ENCODE peak calls at places on chromosomes 7 and 10, in nine cellular contexts. V is heart right ventricle; P is activated CD8-positive, alpha-beta T cell treated with anti-CD3 and anti-CD28 coated beads for 36 hours; F is Peyer's patch; H is cardiac fibroblast; N is spleen; O is HFFc6; R is WTC11; T is IMR-90. W is an unnamed sample.

GRCh38 chr10:43130756-43131155 is 7.5 kb upstream of the CSGALNACT2 start:
- DNase-seq in F (no peak), T (no peak), H (no peak), V (no peak), O (no peak), R (no peak), N (peak), P (peak), W (no peak)

GRCh38 chr10:125637496-125637895 is 45.5 kb downstream of the TEX36 start:
- DNase-seq in R (no peak), O (no peak), H (no peak), V (no peak), P (no peak), N (no peak), T (no peak), F (no peak), W (no peak)

GRCh38 chr10:128000660-128001059 is 93.8 kb downstream of the PTPRE start:
- DNase-seq in N (no peak), V (peak), R (no peak), F (no peak), P (no peak), T (no peak), H (peak), O (no peak), W (peak)

GRCh38 chr7:47578581-47579270 is 3.2 kb downstream of the TNS3 start:
- DNase-seq in O (peak), F (peak), T (peak), N (no peak), P (peak), V (no peak), R (no peak), H (no peak), W (peak)

GRCh38 chr10:97356318-97356914 is 21.9 kb upstream of the FRAT2 start:
- DNase-seq in F (no peak), R (no peak), P (no peak), H (no peak), V (no peak), N (peak), O (no peak), T (no peak), W (no peak)

GRCh38 chr10:133616371-133617130 is 10.0 kb downstream of the FRG2B start:
- DNase-seq in H (no peak), P (no peak), F (no peak), V (no peak), R (no peak), T (no peak), N (no peak), O (no peak), W (no peak)

GRCh38 chr10:117439243-117439912 is 64.1 kb upstream of the PDZD8 start:
- DNase-seq in H (peak), F (no peak), N (no peak), R (no peak), P (no peak), V (no peak), O (peak), T (peak), W (peak)

GRCh38 chr10:7340179-7340874 is 70.5 kb downstream of the SFMBT2 start:
- DNase-seq in P (no peak), V (peak), N (no peak), F (no peak), T (peak), O (no peak), H (peak), R (no peak), W (no peak)

GRCh38 chr7:116679495-116679894 is 7.5 kb downstream of the MET start:
- DNase-seq in T (no peak), N (no peak), O (no peak), F (no peak), P (no peak), H (no peak), R (no peak), V (no peak), W (no peak)

GRCh38 chr10:117224881-117225280 is 16.0 kb upstream of the SLC18A2 start:
- DNase-seq in F (no peak), O (no peak), H (no peak), P (no peak), T (no peak), R (no peak), N (no peak), V (no peak), W (no peak)

GRCh38 chr7:67453580-67453979 is 456.9 kb downstream of the TYW1 start:
- DNase-seq in P (no peak), H (no peak), N (no peak), V (no peak), F (no peak), O (no peak), R (no peak), T (no peak), W (no peak)

GRCh38 chr7:36312915-36313334 is 76.7 kb upstream of the ANLN start:
- DNase-seq in V (no peak), H (no peak), T (no peak), F (no peak), R (no peak), P (no peak), N (peak), O (no peak), W (no peak)

GRCh38 chr10:97583476-97583875 is 713 bp upstream of the HOGA1 start:
- DNase-seq in O (no peak), F (no peak), T (no peak), R (no peak), V (no peak), P (no peak), N (peak), H (no peak), W (no peak)

GRCh38 chr10:82628373-82628772 is 753.4 kb downstream of the NRG3 start:
- DNase-seq in N (no peak), P (no peak), O (no peak), F (no peak), T (no peak), V (peak), R (no peak), H (no peak), W (no peak)

GRCh38 chr10:32357056-32357735 is 10.2 kb upstream of the EPC1 start:
- DNase-seq in P (no peak), V (no peak), T (no peak), H (no peak), R (no peak), O (no peak), F (no peak), N (no peak), W (no peak)

GRCh38 chr7:69643708-69644445 is 45.6 kb downstream of the AUTS2 start:
- DNase-seq in N (no peak), P (no peak), H (peak), R (no peak), T (no peak), O (no peak), V (peak), F (no peak), W (no peak)

GRCh38 chr7:14598978-14599377 is 303.6 kb downstream of the DGKB start:
- DNase-seq in N (no peak), V (peak), T (peak), R (no peak), O (peak), P (no peak), F (no peak), H (peak), W (no peak)

GRCh38 chr7:132337450-132338080 is 238.7 kb downstream of the PLXNA4 start:
- DNase-seq in F (no peak), N (no peak), V (no peak), P (no peak), R (no peak), H (no peak), T (no peak), O (no peak), W (no peak)

GRCh38 chr10:24418532-24418931 is 209.6 kb downstream of the KIAA1217 start:
- DNase-seq in V (no peak), H (peak), N (no peak), P (no peak), O (no peak), R (no peak), T (no peak), F (no peak), W (peak)
- TF ChIP-seq CTCF in V (no peak), H (peak), N (no peak), P (no peak), O (peak), R (no peak), T (peak), F (no peak), W (peak)

DNA sequence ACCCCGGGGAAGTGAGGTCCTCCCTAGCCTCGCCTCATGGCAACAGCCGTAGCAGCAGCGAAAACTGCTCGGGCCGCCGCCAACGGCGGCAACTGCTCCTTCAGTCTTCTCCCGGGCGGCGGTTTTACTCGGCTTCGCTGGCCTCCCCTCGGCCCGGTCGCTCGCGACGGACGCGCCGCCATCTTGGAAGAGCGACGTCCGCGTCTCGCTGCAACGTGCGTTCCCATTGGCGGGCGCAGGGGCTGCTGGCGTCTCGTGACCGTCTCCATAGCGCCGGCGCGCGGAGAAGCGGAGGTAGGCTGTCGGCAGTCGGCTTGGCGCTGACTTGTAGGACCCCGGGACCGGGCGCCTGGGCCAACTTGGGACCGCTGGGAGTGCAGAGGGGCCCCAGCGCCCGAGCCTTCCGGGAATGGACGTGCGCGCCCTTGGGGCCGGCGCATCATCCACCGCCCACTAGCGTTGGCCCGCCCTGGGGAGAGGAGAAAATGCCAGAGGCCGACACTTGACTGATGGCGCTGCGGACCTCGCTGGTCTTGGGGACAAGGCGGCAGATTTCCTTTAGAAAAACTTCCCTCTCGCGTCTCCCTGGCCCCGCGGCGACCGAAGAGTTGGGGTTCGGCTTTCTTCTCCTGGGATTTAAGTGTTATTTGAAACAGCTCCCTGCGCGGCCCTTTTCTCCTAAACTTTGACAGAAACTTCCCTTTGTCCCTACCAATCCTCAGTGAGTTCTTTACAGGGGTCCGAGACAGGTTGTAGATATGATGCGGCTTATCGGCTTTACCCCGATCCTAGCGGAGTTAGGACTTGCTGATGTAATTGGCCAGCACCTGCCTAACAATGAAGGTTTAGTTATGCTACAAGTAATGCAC is at the start of gene SNX13:
- DNase-seq in H (peak), O (peak), V (peak), N (peak), P (peak), R (peak), F (peak), T (peak), W (peak)
- TF ChIP-seq CTCF in H (no peak), O (peak), V (no peak), N (peak), P (peak), R (no peak), F (peak), T (peak), W (peak)

GRCh38 chr10:68576118-68576517 is 16.0 kb downstream of the TET1 start:
- DNase-seq in T (no peak), V (no peak), R (peak), P (no peak), F (no peak), N (no peak), H (no peak), O (no peak), W (no peak)
- TF ChIP-seq CTCF in T (no peak), V (no peak), R (peak), P (no peak), F (no peak), N (no peak), H (no peak), O (peak), W (no peak)

DNA sequence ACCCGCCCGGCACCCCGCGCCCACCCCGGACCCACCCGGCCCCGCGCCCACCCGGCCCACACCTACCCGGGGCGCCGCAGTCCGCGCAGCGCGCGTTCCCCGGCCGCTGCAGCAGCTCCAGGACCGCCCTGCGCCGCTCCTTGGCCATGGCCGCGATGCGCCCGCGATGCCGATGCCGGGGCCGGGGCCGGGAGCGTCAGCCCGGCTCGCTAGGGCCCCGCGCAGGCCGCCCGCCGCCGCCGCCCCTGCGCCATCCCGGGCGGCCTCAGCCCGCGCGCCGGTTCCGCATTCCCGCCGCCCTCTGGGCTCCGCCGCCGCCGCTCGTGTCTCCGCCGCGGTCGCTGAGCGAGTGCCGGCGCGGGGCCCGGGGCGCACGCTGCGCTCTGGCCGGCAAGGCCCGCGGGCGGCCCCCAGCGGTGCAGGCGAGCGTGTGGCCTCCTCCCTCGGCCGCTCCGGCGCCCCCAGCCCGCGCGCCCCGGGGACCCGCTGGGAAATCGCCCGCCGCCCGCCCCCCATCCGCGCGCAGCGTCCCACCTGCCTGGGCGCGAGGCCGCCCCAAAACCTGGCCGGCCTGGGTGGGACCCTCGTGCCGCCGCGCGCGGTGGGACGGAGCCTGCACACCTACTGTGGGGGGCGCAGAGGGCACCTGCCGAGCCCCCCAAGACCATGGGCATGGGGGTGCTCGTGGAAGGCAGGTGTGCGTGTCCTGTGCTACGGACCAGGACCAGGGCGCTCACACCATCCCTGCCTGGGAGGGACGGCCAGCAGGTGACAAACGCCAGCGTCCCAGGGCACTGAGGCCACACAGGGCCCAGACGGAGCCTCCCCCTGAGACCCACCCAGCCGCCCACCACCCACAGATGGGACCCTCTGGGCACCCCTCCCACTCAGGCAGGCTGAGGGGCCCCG is at the start of gene ADAP1:
- DNase-seq in F (no peak), R (peak), V (no peak), P (peak), O (no peak), H (peak), T (peak), N (peak), W (peak)
- TF ChIP-seq CTCF in F (peak), R (no peak), V (no peak), P (peak), O (no peak), H (no peak), T (peak), N (peak), W (no peak)

DNA sequence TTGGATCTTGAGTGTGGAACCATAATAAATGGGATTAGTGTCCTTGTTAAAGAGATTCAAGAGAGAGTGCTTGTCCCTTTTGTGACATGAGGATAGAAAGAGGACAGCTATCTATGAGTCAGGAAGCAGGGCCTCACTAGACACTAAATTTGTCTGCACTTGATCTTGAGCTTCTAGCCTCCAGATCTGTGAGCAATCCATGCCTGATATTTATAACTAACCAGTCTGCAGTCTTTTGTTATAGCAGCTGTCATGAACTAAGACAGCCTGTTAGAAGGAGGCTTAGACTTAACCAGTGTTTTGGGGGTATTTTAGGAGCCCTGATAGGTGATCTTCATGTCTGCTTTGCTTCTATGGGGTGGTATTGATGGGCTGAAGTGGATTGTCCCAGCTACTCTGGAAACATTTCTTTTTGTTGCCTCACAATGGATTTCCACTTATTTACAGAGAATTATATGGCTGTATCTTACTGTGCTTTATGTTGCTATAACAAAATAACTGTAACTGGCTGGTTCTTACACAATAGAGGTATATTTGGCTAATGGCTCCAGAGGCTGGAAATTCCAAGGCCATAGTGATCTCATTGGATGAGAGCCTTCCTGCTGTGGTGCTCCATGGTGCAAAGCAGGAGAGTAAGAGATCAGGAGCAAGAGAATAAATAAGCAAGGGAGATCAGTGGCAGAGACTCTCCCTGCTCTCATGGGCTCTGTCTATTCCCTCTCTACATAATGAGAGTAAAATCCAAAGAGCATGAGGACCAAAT is 23.4 kb upstream of the AKR1C3 start:
- DNase-seq in T (peak), H (peak), R (no peak), V (no peak), O (no peak), P (no peak), F (no peak), N (no peak), W (peak)
- TF ChIP-seq CTCF in T (no peak), H (no peak), R (no peak), V (no peak), O (no peak), P (no peak), F (no peak), N (no peak), W (no peak)

GRCh38 chr7:85673881-85674280 is 487.0 kb upstream of the SEMA3D start:
- DNase-seq in T (no peak), F (no peak), P (no peak), N (no peak), R (no peak), H (no peak), V (no peak), O (no peak), W (no peak)
- TF ChIP-seq CTCF in T (no peak), F (no peak), P (no peak), N (no peak), R (no peak), H (no peak), V (no peak), O (no peak), W (no peak)

GRCh38 chr10:19164461-19164860 is 115.9 kb downstream of the MALRD1 start:
- DNase-seq in R (no peak), H (no peak), V (no peak), T (no peak), P (no peak), O (no peak), N (no peak), F (no peak), W (no peak)

GRCh38 chr10:19169684-19170083 is 121.1 kb downstream of the MALRD1 start:
- DNase-seq in H (no peak), V (no peak), N (no peak), R (no peak), F (no peak), T (peak), P (no peak), O (no peak), W (no peak)

GRCh38 chr10:19168584-19168983 is 120.0 kb downstream of the MALRD1 start:
- DNase-seq in T (no peak), R (peak), V (no peak), N (no peak), P (no peak), F (no peak), H (no peak), O (no peak), W (no peak)
- TF ChIP-seq CTCF in T (peak), R (peak), V (no peak), N (no peak), P (no peak), F (no peak), H (peak), O (no peak), W (peak)

GRCh38 chr7:122886357-122887081 is at the start of gene CADPS2:
- DNase-seq in O (peak), V (peak), T (peak), N (peak), P (peak), R (peak), F (peak), H (peak), W (peak)
- TF ChIP-seq CTCF in O (no peak), V (no peak), T (peak), N (peak), P (no peak), R (no peak), F (no peak), H (peak), W (peak)

GRCh38 chr7:110003827-110004226 is 1087.1 kb upstream of the LRRN3 start:
- DNase-seq in H (no peak), T (no peak), N (no peak), V (no peak), R (no peak), O (no peak), P (no peak), F (no peak), W (no peak)
- TF ChIP-seq CTCF in H (no peak), T (no peak), N (no peak), V (no peak), R (no peak), O (no peak), P (no peak), F (no peak), W (no peak)

W was measured in fibroblast of villous mesenchyme.